ENCODE peak calls at places on chromosomes 16 and 17, in six cellular contexts. M, O, P, U, A and C are unnamed samples.

GRCh38 chr17:68057531-68057952 is 22.0 kb downstream of the KPNA2 start:
- DNase-seq in M (peak), O (peak), P (no peak), U (peak), A (no peak), C (no peak)

GRCh38 chr17:45307290-45308015 is 9.4 kb downstream of the MAP3K14 start:
- DNase-seq in M (peak), O (peak), P (no peak), U (peak), A (no peak), C (no peak)

GRCh38 chr16:177394-177822 is 928 bp downstream of the HBA1 start:
- DNase-seq in M (no peak), O (no peak), P (no peak), U (no peak), A (no peak), C (peak)

GRCh38 chr17:81429813-81430510 is 34.7 kb downstream of the BAHCC1 start:
- DNase-seq in M (no peak), O (no peak), P (no peak), U (peak), A (no peak), C (peak)

GRCh38 chr17:17671369-17672119 is 9.7 kb upstream of the RAI1 start:
- DNase-seq in M (no peak), O (no peak), P (no peak), U (no peak), A (no peak), C (no peak)

GRCh38 chr17:57408064-57408811 is 151.9 kb downstream of the MSI2 start:
- DNase-seq in M (no peak), O (no peak), P (peak), U (no peak), A (no peak), C (no peak)

GRCh38 chr16:30783280-30784109 is 3.5 kb downstream of the ZNF629 start:
- DNase-seq in M (no peak), O (no peak), P (no peak), U (no peak), A (no peak), C (no peak)

GRCh38 chr16:57637020-57637419 is 8.6 kb downstream of the ADGRG1 start:
- DNase-seq in M (no peak), O (no peak), P (no peak), U (no peak), A (no peak), C (no peak)

GRCh38 chr16:89970011-89970410 is 21.5 kb downstream of the DEF8 start:
- DNase-seq in M (peak), O (no peak), P (no peak), U (no peak), A (no peak), C (no peak)

GRCh38 chr16:85735225-85735722 is 15.6 kb downstream of the C16orf74 start:
- DNase-seq in M (no peak), O (peak), P (no peak), U (no peak), A (no peak), C (no peak)

GRCh38 chr16:8647721-8648318 is 26.3 kb downstream of the METTL22 start:
- DNase-seq in M (no peak), O (no peak), P (no peak), U (no peak), A (no peak), C (no peak)

GRCh38 chr16:56888806-56889205 is 23.8 kb downstream of the SLC12A3 start:
- DNase-seq in M (no peak), O (no peak), P (no peak), U (no peak), A (no peak), C (no peak)

GRCh38 chr16:51630051-51630450 is 479.0 kb upstream of the SALL1 start:
- DNase-seq in M (no peak), O (no peak), P (no peak), U (no peak), A (no peak), C (no peak)